ENCODE peak calls at places on chromosomes 11 and 22, in four cellular contexts. C, S, A and D are unnamed samples.

GRCh38 chr11:111631666-111632039 is 29.4 kb downstream of the SIK2 start:
- DNase-seq in A (no peak), S (no peak), C (no peak), D (no peak)

GRCh38 chr11:111483431-111483830 is 28.8 kb downstream of the BTG4 start:
- DNase-seq in C (no peak), A (no peak), S (no peak), D (no peak)

GRCh38 chr11:58059011-58059358 is 28.2 kb downstream of the OR6Q1 start:
- DNase-seq in S (no peak), C (no peak), A (no peak), D (no peak)

GRCh38 chr11:68843703-68844312 is 2.1 kb upstream of the CPT1A start:
- DNase-seq in C (no peak), S (peak; percentile 70), A (peak; percentile 95), D (no peak)

GRCh38 chr11:114147389-114148382 is 88.2 kb downstream of the ZBTB16 start:
- DNase-seq in S (no peak), C (no peak), A (no peak), D (no peak)

GRCh38 chr22:31206896-31207687 is 5.0 kb upstream of the LIMK2 start:
- DNase-seq in S (no peak), C (no peak), A (peak; percentile 76), D (no peak)

GRCh38 chr11:11867720-11868119 is 25.9 kb downstream of the USP47 start:
- DNase-seq in S (no peak), A (no peak), C (no peak), D (no peak)

GRCh38 chr11:83502041-83502440 is 215.9 kb upstream of the CCDC90B start:
- DNase-seq in C (no peak), A (no peak), S (no peak), D (no peak)

GRCh38 chr11:7973011-7973410 is 7.8 kb upstream of the NLRP10 start:
- DNase-seq in C (peak; percentile 87), A (no peak), S (no peak), D (peak; percentile 64)

GRCh38 chr11:112366777-112367176 is 106.1 kb upstream of the PLET1 start:
- DNase-seq in C (no peak), A (no peak), S (no peak), D (no peak)

GRCh38 chr11:111776398-111777093 is 10.4 kb upstream of the PPP2R1B start:
- DNase-seq in S (peak; percentile 81), C (no peak), A (no peak), D (no peak)

GRCh38 chr11:114775849-114776621 is 97.7 kb downstream of the NXPE2 start:
- DNase-seq in C (no peak), A (no peak), S (no peak), D (no peak)

GRCh38 chr11:91837649-91838330 is 386.8 kb upstream of the FAT3 start:
- DNase-seq in A (no peak), S (no peak), C (no peak), D (no peak)

GRCh38 chr11:15507592-15507991 is 392.9 kb downstream of the INSC start:
- DNase-seq in C (peak; percentile 72), S (no peak), A (peak; percentile 37), D (peak; percentile 63)

GRCh38 chr11:126589492-126589803 is 234.0 kb downstream of the ST3GAL4 start:
- DNase-seq in A (no peak), S (no peak), C (no peak), D (no peak)

GRCh38 chr22:23305321-23305910 is 125.1 kb downstream of the BCR start:
- DNase-seq in A (no peak), S (no peak), C (no peak), D (no peak)

GRCh38 chr22:47329727-47330653 is 567.5 kb downstream of the TBC1D22A start:
- DNase-seq in A (no peak), C (no peak), S (no peak), D (no peak)

GRCh38 chr22:42180349-42180842 is 49.8 kb upstream of the CYP2D6 start:
- DNase-seq in A (peak; percentile 16), S (no peak), C (no peak), D (no peak)

GRCh38 chr11:114559425-114560310 is at the start of gene NXPE1:
- DNase-seq in C (no peak), S (no peak), A (no peak), D (no peak)

GRCh38 chr11:126719740-126720139 is 280.8 kb downstream of the KIRREL3 start:
- DNase-seq in S (no peak), C (no peak), A (no peak), D (no peak)

GRCh38 chr11:3090096-3090901 is 33.1 kb upstream of the CARS1 start:
- DNase-seq in C (no peak), S (no peak), A (no peak), D (no peak)

GRCh38 chr11:63829823-63830489 is 9.0 kb upstream of the MARK2 start:
- DNase-seq in S (peak; percentile 43), A (no peak), C (no peak), D (no peak)

GRCh38 chr22:38843716-38844660 is at the start of gene NPTXR:
- DNase-seq in A (peak; percentile 36), C (no peak), S (no peak), D (no peak)

GRCh38 chr22:50708996-50709395 is 29.0 kb upstream of the ACR start:
- DNase-seq in C (no peak), A (no peak), S (no peak), D (no peak)

GRCh38 chr22:30036656-30037055 is 43.6 kb upstream of the HORMAD2 start:
- DNase-seq in S (no peak), C (no peak), A (no peak), D (no peak)

GRCh38 chr11:110858556-110858921 is 146.3 kb upstream of the ARHGAP20 start:
- DNase-seq in S (no peak), A (peak; percentile 30), C (no peak), D (no peak)